ENCODE peak calls at places on chromosomes 4 and X, in five cellular contexts. Z, H, Y, T and V are unnamed samples.

GRCh38 chr4:139524062-139524631 is 31.9 kb downstream of the SETD7 start:
- DNase-seq in Z (no peak), H (no peak), Y (no peak), T (no peak), V (no peak)

GRCh38 chrX:115318139-115318538 is 28.6 kb downstream of the LUZP4 start:
- DNase-seq in Z (no peak), H (no peak), Y (no peak), T (no peak), V (no peak)

GRCh38 chr4:71404049-71404448 is 65.2 kb downstream of the SLC4A4 start:
- DNase-seq in Z (no peak), H (no peak), Y (no peak), T (no peak), V (no peak)

GRCh38 chr4:102356562-102357202 is 11.4 kb upstream of the SLC39A8 start:
- DNase-seq in Z (no peak), H (no peak), Y (no peak), T (no peak), V (no peak)

GRCh38 chrX:65601530-65602281 is 65.7 kb upstream of the MSN start:
- DNase-seq in Z (no peak), H (no peak), Y (peak; percentile 85), T (no peak), V (peak; percentile 85)

GRCh38 chrX:7132335-7133035 is 15.0 kb upstream of the STS start:
- DNase-seq in Z (no peak), H (peak; percentile 65), Y (peak; percentile 79), T (no peak), V (peak; percentile 86)

GRCh38 chr4:176840166-176840565 is 47.4 kb upstream of the VEGFC start:
- DNase-seq in Z (no peak), H (no peak), Y (peak; percentile 70), T (no peak), V (no peak)

GRCh38 chrX:20026278-20026677 is 35.4 kb upstream of the BCLAF3 start:
- DNase-seq in Z (no peak), H (peak; percentile 20), Y (peak; percentile 41), T (no peak), V (peak; percentile 5)

GRCh38 chr4:40622913-40623312 is 6.8 kb downstream of the RBM47 start:
- DNase-seq in Z (no peak), H (no peak), Y (no peak), T (no peak), V (peak; percentile 76)

GRCh38 chr4:123555500-123556273 is 159.1 kb downstream of the SPRY1 start:
- DNase-seq in Z (no peak), H (peak; percentile 65), Y (peak; percentile 98), T (no peak), V (peak; percentile 99)

GRCh38 chrX:139290310-139290709 is 240.2 kb upstream of the F9 start:
- DNase-seq in Z (no peak), H (no peak), Y (peak; percentile 44), T (no peak), V (peak; percentile 11)

GRCh38 chr4:71545168-71545567 is 206.3 kb downstream of the SLC4A4 start:
- DNase-seq in Z (no peak), H (no peak), Y (peak; percentile 96), T (no peak), V (no peak)

GRCh38 chr4:20520901-20521300 is 179.4 kb upstream of the PACRGL start:
- DNase-seq in Z (no peak), H (no peak), Y (peak; percentile 47), T (no peak), V (peak; percentile 49)

GRCh38 chrX:8042304-8042703 is 115.1 kb upstream of the PNPLA4 start:
- DNase-seq in Z (no peak), H (no peak), Y (no peak), T (no peak), V (peak; percentile 27)

GRCh38 chr4:150543042-150543441 is 38.9 kb upstream of the MAB21L2 start:
- DNase-seq in Z (no peak), H (no peak), Y (no peak), T (no peak), V (no peak)

GRCh38 chr4:138861130-138861529 is 154.5 kb upstream of the NOCT start:
- DNase-seq in Z (no peak), H (no peak), Y (peak; percentile 36), T (no peak), V (no peak)

GRCh38 chr4:151197258-151197657 is 79.7 kb upstream of the PRSS48 start:
- DNase-seq in Z (no peak), H (no peak), Y (no peak), T (no peak), V (peak; percentile 42)

GRCh38 chr4:80913381-80913780 is 117.1 kb upstream of the BMP3 start:
- DNase-seq in Z (no peak), H (no peak), Y (no peak), T (no peak), V (peak; percentile 25)

GRCh38 chrX:107700802-107701201 is 72.5 kb downstream of the PRPS1 start:
- DNase-seq in Z (no peak), H (no peak), Y (no peak), T (no peak), V (no peak)

GRCh38 chrX:63503541-63503940 is 152.4 kb upstream of the SPIN4 start:
- DNase-seq in Z (no peak), H (peak; percentile 45), Y (peak; percentile 19), T (no peak), V (no peak)

GRCh38 chr4:55184600-55185523 is 59.5 kb upstream of the KDR start:
- DNase-seq in Z (no peak), H (no peak), Y (peak; percentile 67), T (peak; percentile 71), V (peak; percentile 47)

GRCh38 chrX:154327026-154327820 is 31.6 kb downstream of the TKTL1 start:
- DNase-seq in Z (no peak), H (no peak), Y (peak; percentile 16), T (no peak), V (no peak)

GRCh38 chrX:9195199-9195880 is 161.4 kb upstream of the FAM9B start:
- DNase-seq in Z (no peak), H (no peak), Y (no peak), T (no peak), V (no peak)

GRCh38 chr4:56976878-56977320 is 507 bp downstream of the NOA1 start:
- DNase-seq in Z (peak; percentile 94), H (no peak), Y (no peak), T (peak; percentile 78), V (peak; percentile 47)

GRCh38 chr4:22999419-22999818 is 306.7 kb downstream of the GBA3 start:
- DNase-seq in Z (no peak), H (peak; percentile 2), Y (peak; percentile 13), T (no peak), V (no peak)

GRCh38 chr4:96736352-96736889 is 896.5 kb downstream of the PDHA2 start:
- DNase-seq in Z (no peak), H (peak; percentile 63), Y (peak; percentile 85), T (no peak), V (peak; percentile 63)

GRCh38 chr4:38129452-38129830 is 169.2 kb downstream of the PTTG2 start:
- DNase-seq in Z (no peak), H (no peak), Y (no peak), T (no peak), V (no peak)

GRCh38 chr4:39528056-39528465 is 822 bp upstream of the UGDH start:
- DNase-seq in Z (no peak), H (peak; percentile 30), Y (no peak), T (no peak), V (peak; percentile 77)

GRCh38 chrX:77788050-77788449 is 2.0 kb upstream of the ATRX start:
- DNase-seq in Z (no peak), H (peak; percentile 44), Y (no peak), T (no peak), V (no peak)

GRCh38 chr4:128727658-128728057 is 81.8 kb upstream of the JADE1 start:
- DNase-seq in Z (no peak), H (no peak), Y (no peak), T (no peak), V (no peak)

GRCh38 chrX:22520128-22520828 is 247.6 kb downstream of the CBLL2 start:
- DNase-seq in Z (no peak), H (no peak), Y (no peak), T (no peak), V (peak; percentile 79)

GRCh38 chrX:56288607-56289006 is 56.5 kb downstream of the KLF8 start:
- DNase-seq in Z (no peak), H (no peak), Y (no peak), T (no peak), V (no peak)

GRCh38 chr4:154049457-154050181 is 260.7 kb upstream of the SFRP2 start:
- DNase-seq in Z (no peak), H (peak; percentile 14), Y (no peak), T (peak; percentile 65), V (peak; percentile 64)

GRCh38 chr4:149735796-149736195 is 79.8 kb downstream of the IQCM start:
- DNase-seq in Z (no peak), H (peak; percentile 38), Y (no peak), T (no peak), V (peak; percentile 69)

GRCh38 chrX:54807524-54808108 is at the start of gene MAGED2:
- DNase-seq in Z (peak; percentile 75), H (peak; percentile 53), Y (peak; percentile 47), T (no peak), V (no peak)

GRCh38 chrX:153924149-153924861 is 1.8 kb downstream of the ARHGAP4 start:
- DNase-seq in Z (no peak), H (peak; percentile 81), Y (peak; percentile 23), T (no peak), V (peak; percentile 25)

GRCh38 chrX:106035064-106035463 is 3.5 kb downstream of the SERPINA7 start:
- DNase-seq in Z (no peak), H (peak; percentile 3), Y (no peak), T (no peak), V (no peak)
- TF ChIP-seq CTCF in Z (no peak), H (peak; percentile 30), Y (peak; percentile 52), T (no peak), V (peak; percentile 12)

GRCh38 chr4:169484485-169484884 is 127.9 kb downstream of the NEK1 start:
- DNase-seq in Z (no peak), H (no peak), Y (peak; percentile 24), T (no peak), V (no peak)
- TF ChIP-seq CTCF in Z (no peak), H (no peak), Y (peak; percentile 18), T (no peak), V (no peak)

GRCh38 chr4:8252301-8253173 is 17.0 kb upstream of the HTRA3 start:
- DNase-seq in Z (no peak), H (no peak), Y (no peak), T (no peak), V (no peak)
- TF ChIP-seq CTCF in Z (no peak), H (no peak), Y (no peak), T (no peak), V (no peak)

GRCh38 chr4:183996868-183997267 is 91.8 kb downstream of the STOX2 start:
- DNase-seq in Z (no peak), H (no peak), Y (no peak), T (no peak), V (no peak)
- TF ChIP-seq CTCF in Z (no peak), H (no peak), Y (no peak), T (no peak), V (no peak)

DNA sequence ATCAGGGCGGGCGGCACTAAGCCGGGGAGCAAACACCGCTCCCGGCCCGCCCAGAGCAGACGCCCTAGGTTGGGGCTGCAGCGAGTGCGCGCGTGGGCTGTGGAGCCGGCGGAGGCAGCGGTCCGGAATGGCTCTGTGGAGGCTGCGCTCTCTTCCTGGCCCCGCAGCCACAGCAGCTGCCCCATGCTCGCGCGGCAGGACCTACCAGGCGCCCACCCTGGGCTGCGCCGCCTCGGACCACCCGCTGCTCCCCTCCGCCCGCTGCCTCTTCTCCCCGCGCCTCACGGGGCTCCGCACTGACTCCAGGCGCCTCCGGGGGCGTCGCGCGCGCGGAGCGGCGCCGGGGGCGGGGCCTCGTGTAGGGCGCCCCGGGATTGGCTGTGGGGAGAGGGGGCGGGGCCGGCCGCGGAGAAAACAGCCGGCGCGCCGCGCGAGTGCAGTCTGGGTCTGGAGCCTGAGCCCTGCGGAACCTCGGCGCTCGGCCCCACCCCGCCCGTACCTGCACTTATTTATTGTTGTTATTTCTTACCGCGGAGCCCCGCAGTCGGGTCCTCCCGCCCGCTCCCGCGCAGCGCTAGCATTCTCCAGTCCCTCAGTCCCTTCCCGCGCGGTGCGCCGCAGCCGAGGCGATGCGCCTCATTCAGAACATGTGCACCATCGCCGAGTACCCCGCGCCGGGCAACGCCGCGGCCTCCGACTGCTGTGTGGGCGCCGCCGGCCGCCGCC is at the start of gene RASL11B:
- DNase-seq in Z (peak; percentile 97), H (peak; percentile 76), Y (peak; percentile 61), T (peak; percentile 92), V (peak; percentile 80)
- TF ChIP-seq CTCF in Z (peak; percentile 73), H (no peak), Y (no peak), T (no peak), V (no peak)